ENCODE peak calls at places on chromosomes 11 and 22, in six cellular contexts. One of them, this sample, is unnamed.

GRCh38 chr11:126262216-126262615 is 6.5 kb downstream of the SRPRA start:
- DNase-seq in GM23338: no peak
- DNase-seq in kidney epithelial cell: no peak
- DNase-seq in CD8-positive, alpha-beta T cell: no peak
- DNase-seq in WERI-Rb-1: no peak
- DNase-seq in coronary artery: no peak
- DNase-seq in this sample: no peak

GRCh38 chr11:128714881-128715280 is 21.0 kb downstream of the FLI1 start:
- DNase-seq in GM23338: no peak
- DNase-seq in kidney epithelial cell: no peak
- DNase-seq in CD8-positive, alpha-beta T cell: no peak
- DNase-seq in WERI-Rb-1: no peak
- DNase-seq in coronary artery: no peak
- DNase-seq in this sample: no peak

GRCh38 chr22:36292823-36293530 is 40.0 kb downstream of the APOL1 start:
- DNase-seq in GM23338: no peak
- DNase-seq in kidney epithelial cell: no peak
- DNase-seq in CD8-positive, alpha-beta T cell: no peak
- DNase-seq in WERI-Rb-1: no peak
- DNase-seq in coronary artery: no peak
- DNase-seq in this sample: no peak

GRCh38 chr11:72577271-72577681 is 96.9 kb downstream of the PDE2A start:
- DNase-seq in GM23338: no peak
- DNase-seq in kidney epithelial cell: no peak
- DNase-seq in CD8-positive, alpha-beta T cell: no peak
- DNase-seq in WERI-Rb-1: no peak
- DNase-seq in coronary artery: peak
- DNase-seq in this sample: no peak

GRCh38 chr22:49238181-49239141 is 589.2 kb downstream of the BRD1 start:
- DNase-seq in GM23338: no peak
- DNase-seq in kidney epithelial cell: no peak
- DNase-seq in CD8-positive, alpha-beta T cell: no peak
- DNase-seq in WERI-Rb-1: no peak
- DNase-seq in coronary artery: peak
- DNase-seq in this sample: no peak

GRCh38 chr11:92770419-92770818 is 199.0 kb upstream of the MTNR1B start:
- DNase-seq in GM23338: no peak
- DNase-seq in kidney epithelial cell: no peak
- DNase-seq in CD8-positive, alpha-beta T cell: no peak
- DNase-seq in WERI-Rb-1: no peak
- DNase-seq in coronary artery: no peak
- DNase-seq in this sample: no peak

GRCh38 chr11:125390949-125391348 is 105.1 kb downstream of the FEZ1 start:
- DNase-seq in GM23338: peak
- DNase-seq in kidney epithelial cell: no peak
- DNase-seq in CD8-positive, alpha-beta T cell: no peak
- DNase-seq in WERI-Rb-1: no peak
- DNase-seq in coronary artery: no peak
- DNase-seq in this sample: no peak

GRCh38 chr11:110295487-110296225 is 758 bp downstream of the RDX start:
- DNase-seq in GM23338: peak
- DNase-seq in kidney epithelial cell: no peak
- DNase-seq in CD8-positive, alpha-beta T cell: peak
- DNase-seq in WERI-Rb-1: peak
- DNase-seq in coronary artery: peak
- DNase-seq in this sample: peak

GRCh38 chr11:66317766-66318575 is 1.1 kb upstream of the CD248 start:
- DNase-seq in GM23338: peak
- DNase-seq in kidney epithelial cell: no peak
- DNase-seq in CD8-positive, alpha-beta T cell: peak
- DNase-seq in WERI-Rb-1: peak
- DNase-seq in coronary artery: no peak
- DNase-seq in this sample: no peak

GRCh38 chr11:33411751-33412150 is 154.6 kb downstream of the HIPK3 start:
- DNase-seq in GM23338: no peak
- DNase-seq in kidney epithelial cell: no peak
- DNase-seq in CD8-positive, alpha-beta T cell: no peak
- DNase-seq in WERI-Rb-1: no peak
- DNase-seq in coronary artery: no peak
- DNase-seq in this sample: no peak

GRCh38 chr11:11027271-11027670 is 169.4 kb upstream of the ZBED5 start:
- DNase-seq in GM23338: no peak
- DNase-seq in kidney epithelial cell: no peak
- DNase-seq in CD8-positive, alpha-beta T cell: no peak
- DNase-seq in WERI-Rb-1: no peak
- DNase-seq in coronary artery: no peak
- DNase-seq in this sample: no peak

GRCh38 chr11:72781313-72782080 is 12.3 kb downstream of the STARD10 start:
- DNase-seq in GM23338: peak
- DNase-seq in kidney epithelial cell: no peak
- DNase-seq in CD8-positive, alpha-beta T cell: peak
- DNase-seq in WERI-Rb-1: peak
- DNase-seq in coronary artery: no peak
- DNase-seq in this sample: peak

GRCh38 chr11:30422389-30422788 is 99.5 kb downstream of the ARL14EP start:
- DNase-seq in GM23338: no peak
- DNase-seq in kidney epithelial cell: no peak
- DNase-seq in CD8-positive, alpha-beta T cell: no peak
- DNase-seq in WERI-Rb-1: no peak
- DNase-seq in coronary artery: no peak
- DNase-seq in this sample: no peak

GRCh38 chr22:38513063-38513462 is 7.0 kb upstream of the DDX17 start:
- DNase-seq in GM23338: peak
- DNase-seq in kidney epithelial cell: no peak
- DNase-seq in CD8-positive, alpha-beta T cell: peak
- DNase-seq in WERI-Rb-1: peak
- DNase-seq in coronary artery: no peak
- DNase-seq in this sample: peak

GRCh38 chr22:39384750-39385480 is 14.7 kb upstream of the TAB1 start:
- DNase-seq in GM23338: peak
- DNase-seq in kidney epithelial cell: no peak
- DNase-seq in CD8-positive, alpha-beta T cell: no peak
- DNase-seq in WERI-Rb-1: peak
- DNase-seq in coronary artery: no peak
- DNase-seq in this sample: no peak

GRCh38 chr11:898540-899190 is 11.9 kb downstream of the CHID1 start:
- DNase-seq in GM23338: peak
- DNase-seq in kidney epithelial cell: no peak
- DNase-seq in CD8-positive, alpha-beta T cell: no peak
- DNase-seq in WERI-Rb-1: peak
- DNase-seq in coronary artery: no peak
- DNase-seq in this sample: no peak

GRCh38 chr11:61054927-61055562 is 47.2 kb upstream of the CD5 start:
- DNase-seq in GM23338: no peak
- DNase-seq in kidney epithelial cell: no peak
- DNase-seq in CD8-positive, alpha-beta T cell: no peak
- DNase-seq in WERI-Rb-1: no peak
- DNase-seq in coronary artery: peak
- DNase-seq in this sample: no peak

GRCh38 chr11:3052109-3052479 is 5.1 kb downstream of the CARS1 start:
- DNase-seq in GM23338: no peak
- DNase-seq in kidney epithelial cell: no peak
- DNase-seq in CD8-positive, alpha-beta T cell: no peak
- DNase-seq in WERI-Rb-1: no peak
- DNase-seq in coronary artery: no peak
- DNase-seq in this sample: no peak

GRCh38 chr11:128497057-128497957 is 90.1 kb downstream of the ETS1 start:
- DNase-seq in GM23338: no peak
- DNase-seq in kidney epithelial cell: peak
- DNase-seq in CD8-positive, alpha-beta T cell: no peak
- DNase-seq in WERI-Rb-1: no peak
- DNase-seq in coronary artery: no peak
- DNase-seq in this sample: peak

GRCh38 chr22:33274214-33274828 is 216.1 kb upstream of the SYN3 start:
- DNase-seq in GM23338: peak
- DNase-seq in kidney epithelial cell: no peak
- DNase-seq in CD8-positive, alpha-beta T cell: no peak
- DNase-seq in WERI-Rb-1: peak
- DNase-seq in coronary artery: no peak
- DNase-seq in this sample: no peak

GRCh38 chr22:39498368-39498767 is 3.7 kb upstream of the MIEF1 start:
- DNase-seq in GM23338: no peak
- DNase-seq in kidney epithelial cell: no peak
- DNase-seq in CD8-positive, alpha-beta T cell: no peak
- DNase-seq in WERI-Rb-1: no peak
- DNase-seq in coronary artery: no peak
- DNase-seq in this sample: peak

GRCh38 chr11:3712274-3712673 is 41.1 kb upstream of the CHRNA10 start:
- DNase-seq in GM23338: no peak
- DNase-seq in kidney epithelial cell: no peak
- DNase-seq in CD8-positive, alpha-beta T cell: no peak
- DNase-seq in WERI-Rb-1: no peak
- DNase-seq in coronary artery: no peak
- DNase-seq in this sample: no peak

GRCh38 chr11:1943576-1943975 is 3.6 kb upstream of the MRPL23 start:
- DNase-seq in GM23338: peak
- DNase-seq in kidney epithelial cell: no peak
- DNase-seq in CD8-positive, alpha-beta T cell: no peak
- DNase-seq in WERI-Rb-1: peak
- DNase-seq in coronary artery: no peak
- DNase-seq in this sample: peak

GRCh38 chr11:120645639-120646038 is 134.1 kb downstream of the GRIK4 start:
- DNase-seq in GM23338: peak
- DNase-seq in kidney epithelial cell: peak
- DNase-seq in CD8-positive, alpha-beta T cell: no peak
- DNase-seq in WERI-Rb-1: no peak
- DNase-seq in coronary artery: no peak
- DNase-seq in this sample: no peak

GRCh38 chr11:76717369-76717768 is 46.8 kb upstream of the LRRC32 start:
- DNase-seq in GM23338: no peak
- DNase-seq in kidney epithelial cell: no peak
- DNase-seq in CD8-positive, alpha-beta T cell: no peak
- DNase-seq in WERI-Rb-1: no peak
- DNase-seq in coronary artery: no peak
- DNase-seq in this sample: no peak

GRCh38 chr11:76790251-76790650 is 7.1 kb downstream of the TSKU start:
- DNase-seq in GM23338: no peak
- DNase-seq in kidney epithelial cell: no peak
- DNase-seq in CD8-positive, alpha-beta T cell: no peak
- DNase-seq in WERI-Rb-1: no peak
- DNase-seq in coronary artery: peak
- DNase-seq in this sample: no peak

GRCh38 chr22:43625242-43625641 is 186.9 kb downstream of the EFCAB6 start:
- DNase-seq in GM23338: no peak
- DNase-seq in kidney epithelial cell: no peak
- DNase-seq in CD8-positive, alpha-beta T cell: no peak
- DNase-seq in WERI-Rb-1: no peak
- DNase-seq in coronary artery: no peak
- DNase-seq in this sample: no peak

GRCh38 chr22:21650823-21651520 is 8.9 kb downstream of the SDF2L1 start:
- DNase-seq in GM23338: peak
- DNase-seq in kidney epithelial cell: no peak
- DNase-seq in CD8-positive, alpha-beta T cell: no peak
- DNase-seq in WERI-Rb-1: peak
- DNase-seq in coronary artery: no peak
- DNase-seq in this sample: no peak

GRCh38 chr22:27881404-27881803 is 37.7 kb downstream of the PITPNB start:
- DNase-seq in GM23338: no peak
- DNase-seq in kidney epithelial cell: no peak
- DNase-seq in CD8-positive, alpha-beta T cell: no peak
- DNase-seq in WERI-Rb-1: no peak
- DNase-seq in coronary artery: no peak
- DNase-seq in this sample: no peak

GRCh38 chr11:64762916-64763803 is 3.4 kb upstream of the PYGM start:
- DNase-seq in GM23338: peak
- DNase-seq in kidney epithelial cell: peak
- DNase-seq in CD8-positive, alpha-beta T cell: no peak
- DNase-seq in WERI-Rb-1: no peak
- DNase-seq in coronary artery: peak
- DNase-seq in this sample: no peak

DNA sequence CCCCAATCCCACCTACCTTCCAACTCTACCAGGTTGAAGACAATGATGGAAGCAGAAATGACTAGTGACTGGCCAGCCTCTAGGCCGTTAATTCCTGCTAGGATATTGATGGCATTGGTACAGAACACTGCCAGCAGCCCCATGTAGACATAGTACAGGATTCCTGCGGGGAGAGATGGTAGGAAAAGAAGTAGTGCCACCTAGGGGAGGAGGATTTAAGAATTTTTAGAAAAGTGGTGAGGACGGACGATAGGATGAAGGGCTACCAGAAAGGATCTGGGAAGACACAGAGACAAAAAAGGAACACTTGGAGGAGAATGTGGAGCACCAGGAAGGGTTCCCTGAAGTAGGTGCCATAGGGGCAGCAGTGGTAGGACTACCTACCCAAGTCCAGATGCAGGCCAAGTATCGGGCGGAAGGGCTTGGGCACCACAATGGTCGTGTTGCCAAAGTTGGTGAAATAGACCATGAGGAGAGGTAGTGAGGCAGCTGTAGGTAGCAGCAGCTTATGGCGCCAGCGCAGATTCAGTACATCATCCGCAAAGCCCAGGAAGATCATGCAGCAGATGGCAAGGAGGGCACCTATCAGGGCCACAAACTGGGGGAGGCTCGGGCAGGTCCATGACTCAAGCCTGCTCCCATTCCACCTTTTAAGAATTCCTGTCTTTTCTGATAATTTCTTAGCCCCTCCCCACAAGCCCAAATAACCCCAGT is 1.2 kb downstream of the DPAGT1 start:
- DNase-seq in GM23338: peak
- DNase-seq in kidney epithelial cell: no peak
- DNase-seq in CD8-positive, alpha-beta T cell: no peak
- DNase-seq in WERI-Rb-1: no peak
- DNase-seq in coronary artery: no peak
- DNase-seq in this sample: no peak
- TF ChIP-seq CTCF in GM23338: peak
- TF ChIP-seq CTCF in kidney epithelial cell: peak
- TF ChIP-seq CTCF in CD8-positive, alpha-beta T cell: no peak
- TF ChIP-seq CTCF in WERI-Rb-1: peak
- TF ChIP-seq CTCF in coronary artery: no peak
- TF ChIP-seq CTCF in this sample: peak

GRCh38 chr22:45159652-45160462 is 3.9 kb upstream of the NUP50 start:
- DNase-seq in GM23338: peak
- DNase-seq in kidney epithelial cell: no peak
- DNase-seq in CD8-positive, alpha-beta T cell: no peak
- DNase-seq in WERI-Rb-1: peak
- DNase-seq in coronary artery: no peak
- DNase-seq in this sample: no peak
- TF ChIP-seq CTCF in GM23338: no peak
- TF ChIP-seq CTCF in kidney epithelial cell: no peak
- TF ChIP-seq CTCF in CD8-positive, alpha-beta T cell: no peak
- TF ChIP-seq CTCF in WERI-Rb-1: no peak
- TF ChIP-seq CTCF in coronary artery: no peak
- TF ChIP-seq CTCF in this sample: peak

GRCh38 chr22:41957941-41958556 is 6.1 kb downstream of the SMIM45 start:
- DNase-seq in GM23338: peak
- DNase-seq in kidney epithelial cell: no peak
- DNase-seq in CD8-positive, alpha-beta T cell: no peak
- DNase-seq in WERI-Rb-1: no peak
- DNase-seq in coronary artery: no peak
- DNase-seq in this sample: no peak
- TF ChIP-seq CTCF in GM23338: no peak
- TF ChIP-seq CTCF in kidney epithelial cell: no peak
- TF ChIP-seq CTCF in CD8-positive, alpha-beta T cell: peak
- TF ChIP-seq CTCF in WERI-Rb-1: no peak
- TF ChIP-seq CTCF in coronary artery: no peak
- TF ChIP-seq CTCF in this sample: no peak

GRCh38 chr11:14114786-14115185 is 152.3 kb downstream of the SPON1 start:
- DNase-seq in GM23338: no peak
- DNase-seq in kidney epithelial cell: no peak
- DNase-seq in CD8-positive, alpha-beta T cell: no peak
- DNase-seq in WERI-Rb-1: no peak
- DNase-seq in coronary artery: no peak
- DNase-seq in this sample: no peak
- TF ChIP-seq CTCF in GM23338: no peak
- TF ChIP-seq CTCF in kidney epithelial cell: no peak
- TF ChIP-seq CTCF in CD8-positive, alpha-beta T cell: no peak
- TF ChIP-seq CTCF in WERI-Rb-1: no peak
- TF ChIP-seq CTCF in coronary artery: no peak
- TF ChIP-seq CTCF in this sample: no peak

This sample was measured in right lobe of liver.